ENCODE peak calls at places on chromosomes 3 and 15, in six cellular contexts. W is activated naive CD4-positive, alpha-beta T cell; D is non-pigmented ciliary epithelial cell; J is NCI-H2029; F is stimulated activated CD4-positive, alpha-beta T cell treated with anti-CD3 and anti-CD28 coated beads, Interleukin-4, amount 100 ng/mL, for 24 hours; S is MCF 10A. Y is an unnamed sample.

GRCh38 chr15:73571346-73571745 is 61.8 kb downstream of the NPTN start:
- DNase-seq in J (peak), W (no peak), D (no peak), S (no peak), F (no peak), Y (peak)

GRCh38 chr3:134677196-134677986 is 26.6 kb upstream of the KY start:
- DNase-seq in J (no peak), D (no peak), S (peak), F (no peak), W (no peak), Y (no peak)

GRCh38 chr3:150829408-150829807 is 66.4 kb upstream of the SIAH2 start:
- DNase-seq in D (no peak), W (no peak), J (no peak), F (no peak), S (no peak), Y (no peak)

GRCh38 chr3:116836286-116836685 is 126.7 kb downstream of the TUSC7 start:
- DNase-seq in F (no peak), W (no peak), D (no peak), S (no peak), J (no peak), Y (no peak)

GRCh38 chr3:187186801-187187421 is 10.4 kb upstream of the RTP1 start:
- DNase-seq in F (no peak), S (peak), J (no peak), W (no peak), D (peak), Y (no peak)

GRCh38 chr15:56042982-56043980 is 49.9 kb upstream of the NEDD4 start:
- DNase-seq in F (peak), D (no peak), W (no peak), J (no peak), S (no peak), Y (no peak)

GRCh38 chr3:50297896-50298725 is 1.1 kb downstream of the HYAL3 start:
- DNase-seq in F (no peak), W (no peak), D (no peak), J (no peak), S (no peak), Y (no peak)

GRCh38 chr3:7697538-7697937 is 804.1 kb upstream of the LMCD1 start:
- DNase-seq in S (no peak), F (no peak), D (no peak), W (no peak), J (no peak), Y (no peak)

GRCh38 chr3:86797946-86798345 is 193.0 kb downstream of the VGLL3 start:
- DNase-seq in W (no peak), J (no peak), F (no peak), S (peak), D (no peak), Y (no peak)

GRCh38 chr3:49955636-49956035 is 15.7 kb downstream of the RBM6 start:
- DNase-seq in F (no peak), J (no peak), W (no peak), S (no peak), D (no peak), Y (no peak)

GRCh38 chr3:44011680-44012079 is 230.0 kb upstream of the TOPAZ1 start:
- DNase-seq in W (no peak), D (no peak), J (no peak), S (no peak), F (no peak), Y (no peak)

GRCh38 chr3:23567917-23568316 is 237.8 kb upstream of the UBE2E1 start:
- DNase-seq in W (no peak), S (peak), D (peak), F (no peak), J (no peak), Y (no peak)

GRCh38 chr3:42369304-42369703 is 41.1 kb downstream of the LYZL4 start:
- DNase-seq in S (no peak), D (no peak), J (peak), F (no peak), W (no peak), Y (peak)

GRCh38 chr15:36501063-36501678 is 78.3 kb upstream of the CDIN1 start:
- DNase-seq in J (peak), W (no peak), F (no peak), S (peak), D (peak), Y (no peak)

GRCh38 chr15:42577514-42578031 is 2.2 kb downstream of the STARD9 start:
- DNase-seq in J (no peak), W (no peak), S (no peak), D (no peak), F (no peak), Y (no peak)

GRCh38 chr3:4993276-4994143 is 14.3 kb downstream of the BHLHE40 start:
- DNase-seq in J (no peak), S (no peak), D (no peak), F (peak), W (no peak), Y (no peak)

GRCh38 chr3:29427266-29428103 is 146.6 kb downstream of the RBMS3 start:
- DNase-seq in J (no peak), W (no peak), S (no peak), F (no peak), D (no peak), Y (no peak)

GRCh38 chr3:114221881-114222264 is 15.5 kb downstream of the ZNF80 start:
- DNase-seq in D (no peak), S (no peak), F (no peak), J (no peak), W (no peak), Y (no peak)